ENCODE peak calls at places on chromosomes 1 and 21, in seven cellular contexts. C is CD8-positive, alpha-beta T cell; G is neural progenitor cell; P is IMR-90; F is CD4-positive, CD25-positive, alpha-beta regulatory T cell; Q is pancreas; A is PC-3. X is an unnamed sample. For H3K36me3, the result is how much of the 10 kb centered on the place peaks cover.

GRCh38 chr1:223233410-223234163 is 90.5 kb upstream of the TLR5 start:
- DNase-seq in C (no peak), G (no peak), P (peak), F (peak), Q (peak), A (peak), X (peak)

GRCh38 chr1:19260211-19261138 is 8.9 kb downstream of the MRTO4 start:
- DNase-seq in C (no peak), G (no peak), P (peak), F (no peak), Q (no peak), A (peak), X (peak)

GRCh38 chr1:198156111-198156744 is 570 bp upstream of the NEK7 start:
- DNase-seq in C (peak), G (peak), P (peak), F (peak), Q (peak), A (peak), X (peak)

GRCh38 chr1:116870322-116870721 is 39.4 kb upstream of the PTGFRN start:
- DNase-seq in C (no peak), G (no peak), P (no peak), F (no peak), Q (no peak), A (no peak), X (no peak)

GRCh38 chr1:106700151-106700550 is 356.3 kb upstream of the PRMT6 start:
- DNase-seq in C (no peak), G (no peak), P (peak), F (no peak), Q (no peak), A (peak), X (no peak)

GRCh38 chr1:2052096-2052569 is 1.9 kb downstream of the PRKCZ start:
- DNase-seq in C (no peak), G (no peak), P (no peak), F (no peak), Q (no peak), A (no peak), X (no peak)

GRCh38 chr1:225418598-225418997 is 9.2 kb downstream of the LBR start:
- DNase-seq in C (no peak), G (no peak), P (no peak), F (no peak), Q (no peak), A (peak), X (no peak)

GRCh38 chr1:153626929-153627796 is at the start of gene S100A13:
- DNase-seq in C (no peak), G (peak), P (peak), F (no peak), Q (peak), A (peak), X (peak)

GRCh38 chr1:34926894-34927293 is 2.6 kb downstream of the DLGAP3 start:
- DNase-seq in C (no peak), G (peak), P (no peak), F (no peak), Q (no peak), A (no peak), X (no peak)

GRCh38 chr1:62364726-62365125 is 45.5 kb upstream of the KANK4 start:
- DNase-seq in C (no peak), G (no peak), P (no peak), F (no peak), Q (no peak), A (peak), X (no peak)

GRCh38 chr1:239283229-239283628 is 103.1 kb upstream of the CHRM3 start:
- DNase-seq in C (no peak), G (no peak), P (no peak), F (no peak), Q (no peak), A (no peak), X (no peak)

GRCh38 chr1:40870135-40870728 is 8.1 kb upstream of the CITED4 start:
- DNase-seq in C (no peak), G (no peak), P (peak), F (no peak), Q (no peak), A (peak), X (no peak)

GRCh38 chr1:184329962-184330868 is 56.6 kb upstream of the C1orf21 start:
- DNase-seq in C (no peak), G (no peak), P (no peak), F (no peak), Q (peak), A (peak), X (peak)

GRCh38 chr1:61133048-61134019 is 51.0 kb downstream of the NFIA start:
- DNase-seq in C (no peak), G (no peak), P (no peak), F (no peak), Q (no peak), A (peak), X (no peak)

GRCh38 chr21:23394458-23394857 is 2212.8 kb downstream of the MRPL39 start:
- DNase-seq in C (no peak), G (no peak), P (no peak), F (no peak), Q (no peak), A (peak), X (no peak)

GRCh38 chr1:111660204-111661150 is 40.9 kb downstream of the RAP1A start:
- DNase-seq in C (no peak), G (no peak), P (peak), F (peak), Q (no peak), A (no peak), X (no peak)

GRCh38 chr1:14952626-14953314 is 200.8 kb upstream of the TMEM51 start:
- DNase-seq in C (no peak), G (no peak), P (no peak), F (no peak), Q (no peak), A (no peak), X (no peak)

GRCh38 chr1:24903011-24903461 is 27.0 kb downstream of the RUNX3 start:
- DNase-seq in C (peak), G (no peak), P (no peak), F (no peak), Q (no peak), A (no peak), X (no peak)

GRCh38 chr1:175725684-175726083 is 17.7 kb downstream of the TNR start:
- DNase-seq in C (no peak), G (peak), P (peak), F (peak), Q (no peak), A (peak), X (peak)

GRCh38 chr1:39791838-39792237 is 3.2 kb upstream of the BMP8B start:
- DNase-seq in C (no peak), G (no peak), P (no peak), F (no peak), Q (no peak), A (no peak), X (no peak)

GRCh38 chr1:186782791-186783190 is 46.0 kb upstream of the PLA2G4A start:
- DNase-seq in C (no peak), G (no peak), P (peak), F (no peak), Q (no peak), A (no peak), X (peak)

GRCh38 chr1:17108786-17109185 is 10.5 kb downstream of the PADI2 start:
- DNase-seq in C (no peak), G (no peak), P (peak), F (no peak), Q (no peak), A (no peak), X (no peak)

GRCh38 chr21:38834725-38835124 is 29.0 kb downstream of the ETS2 start:
- DNase-seq in C (no peak), G (no peak), P (no peak), F (no peak), Q (no peak), A (no peak), X (no peak)

GRCh38 chr21:32918467-32919140 is 107.1 kb upstream of the OLIG2 start:
- DNase-seq in C (no peak), G (peak), P (no peak), F (no peak), Q (no peak), A (no peak), X (no peak)

GRCh38 chr1:202162049-202162417 is 1.6 kb upstream of the PTPN7 start:
- DNase-seq in C (peak), G (no peak), P (no peak), F (peak), Q (no peak), A (no peak), X (no peak)

GRCh38 chr21:31609081-31609480 is 50.4 kb upstream of the SOD1 start:
- DNase-seq in C (no peak), G (peak), P (no peak), F (no peak), Q (no peak), A (no peak), X (no peak)

DNA sequence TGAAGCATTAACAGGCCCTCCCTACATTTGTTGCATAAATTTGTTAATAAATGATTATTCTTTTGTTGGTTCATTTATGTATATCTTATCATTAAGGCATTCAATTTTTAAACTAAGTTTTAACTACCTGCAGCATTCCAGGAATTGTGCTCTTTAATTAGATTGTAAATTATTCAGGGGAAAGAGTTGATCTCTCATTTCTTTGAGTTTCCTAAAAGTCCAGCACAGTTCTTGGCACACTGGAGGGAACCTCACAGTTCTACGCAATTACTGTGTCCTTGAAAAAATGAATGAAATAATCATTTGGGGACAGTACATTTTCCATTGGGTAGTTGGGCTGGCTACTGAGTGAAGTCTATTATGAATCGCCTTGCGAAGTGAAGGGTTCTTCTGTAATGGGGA is 493 bp upstream of the STXBP3 start:
- DNase-seq in C (no peak), G (no peak), P (no peak), F (no peak), Q (no peak), A (no peak), X (no peak)
- H3K27ac ChIP-seq in C (peak), G (no peak), P (no peak), F (peak), Q (no peak), A (no peak), X (no peak)

GRCh38 chr1:73593804-73594203 is 604.2 kb downstream of the LRRIQ3 start:
- DNase-seq in C (no peak), G (no peak), P (no peak), F (no peak), Q (no peak), A (peak), X (peak)

GRCh38 chr1:73593379-73593778 is 604.6 kb downstream of the LRRIQ3 start:
- DNase-seq in C (no peak), G (no peak), P (no peak), F (no peak), Q (peak), A (peak), X (peak)
- H3K4me3 ChIP-seq in C (no peak), G (no peak), P (no peak), F (no peak), Q (no peak), A (no peak), X (no peak)

DNA sequence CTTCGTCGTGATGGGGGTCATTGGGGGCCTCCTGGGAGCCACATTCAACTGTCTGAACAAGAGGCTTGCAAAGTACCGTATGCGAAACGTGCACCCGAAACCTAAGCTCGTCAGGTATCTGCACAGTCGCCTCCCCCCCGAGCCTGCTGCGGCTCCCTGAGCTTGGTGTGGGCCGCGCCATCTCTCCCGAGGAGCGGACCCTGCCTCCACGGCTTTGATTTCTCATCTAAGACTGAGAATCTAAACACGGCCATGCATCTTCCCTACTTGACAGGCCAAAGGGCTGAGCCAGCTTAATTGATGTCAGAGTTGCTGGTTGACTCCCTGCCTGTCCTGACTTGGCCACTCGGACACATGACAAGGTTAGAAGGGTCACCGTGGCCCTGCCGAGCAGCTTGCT is 19.1 kb downstream of the NPPA start:
- DNase-seq in C (no peak), G (no peak), P (no peak), F (no peak), Q (no peak), A (no peak), X (no peak)
- H3K36me3 ChIP-seq in C (under half), G (under half), P (half or more), F (half or more), Q (under half), A (under half), X (half or more)

GRCh38 chr21:41616063-41616591 is 108.2 kb upstream of the TMPRSS2 start:
- DNase-seq in C (no peak), G (no peak), P (peak), F (no peak), Q (no peak), A (peak), X (peak)
- H3K27ac ChIP-seq in C (no peak), G (no peak), P (peak), F (no peak), Q (no peak), A (peak), X (peak)

DNA sequence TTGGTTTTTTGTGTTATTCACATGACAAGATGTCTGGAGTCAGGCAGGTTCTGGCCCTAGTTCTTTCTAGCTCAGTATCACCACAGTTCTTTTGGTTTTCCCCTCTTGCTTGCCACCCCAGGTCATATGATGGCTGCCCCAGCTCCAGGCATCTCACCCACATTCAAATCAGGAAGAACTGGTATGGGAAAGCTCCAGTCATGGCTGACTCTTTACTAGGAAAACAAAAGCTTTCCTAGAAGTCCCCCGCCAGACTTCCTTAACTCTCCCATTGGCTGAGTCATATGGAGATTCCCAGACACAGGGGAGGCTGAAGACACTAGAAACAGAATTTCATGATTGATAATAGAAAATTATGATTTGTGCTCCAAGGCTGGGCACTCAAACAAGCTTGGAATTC is 22.1 kb upstream of the EYA3 start:
- DNase-seq in C (no peak), G (no peak), P (peak), F (no peak), Q (no peak), A (peak), X (peak)
- H3K4me3 ChIP-seq in C (no peak), G (no peak), P (no peak), F (no peak), Q (no peak), A (peak), X (no peak)

GRCh38 chr1:108646661-108647269 is 14.1 kb downstream of the HENMT1 start:
- DNase-seq in C (peak), G (no peak), P (peak), F (peak), Q (peak), A (peak), X (peak)
- H3K36me3 ChIP-seq in C (under half), G (under half), P (under half), F (under half), Q (under half), A (under half), X (under half)

DNA sequence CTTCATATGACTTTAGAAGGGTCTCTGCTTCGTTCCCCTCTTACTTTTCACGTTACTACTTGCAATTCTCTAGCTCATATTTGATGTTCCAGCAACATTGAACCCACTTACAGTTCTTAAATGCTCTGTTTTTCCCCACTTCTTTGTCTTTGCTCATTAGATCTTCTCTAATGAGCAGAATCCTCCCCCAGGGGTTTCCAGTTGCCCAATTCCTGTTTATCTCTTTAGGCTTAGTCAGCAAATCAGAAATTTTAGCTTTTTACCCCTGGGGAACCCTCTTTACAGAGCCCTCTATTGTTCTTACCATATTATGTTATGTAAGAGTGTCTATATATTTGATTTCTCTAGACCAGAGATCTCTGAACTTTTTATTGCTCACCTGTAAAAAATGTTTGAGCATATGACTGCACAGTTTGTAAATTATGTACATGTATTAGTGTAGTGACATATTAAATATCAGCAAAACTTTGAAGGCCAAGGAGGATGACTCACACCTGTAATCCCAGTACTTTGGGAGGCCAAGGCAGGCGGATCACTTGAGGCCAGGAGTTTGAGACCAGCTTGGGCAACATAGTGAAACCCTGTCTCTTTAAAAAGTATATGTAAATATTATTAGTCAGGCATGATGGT is 71.4 kb downstream of the FNBP1L start:
- DNase-seq in C (no peak), G (no peak), P (peak), F (no peak), Q (no peak), A (peak), X (peak)
- H3K27ac ChIP-seq in C (no peak), G (no peak), P (no peak), F (no peak), Q (no peak), A (peak), X (no peak)

GRCh38 chr1:42463906-42464305 is 820 bp downstream of the CCDC30 start:
- DNase-seq in C (no peak), G (no peak), P (no peak), F (no peak), Q (no peak), A (no peak), X (no peak)
- H3K4me3 ChIP-seq in C (no peak), G (peak), P (no peak), F (peak), Q (peak), A (peak), X (peak)